ENCODE peak calls at places on chromosomes 6 and 20, in seven cellular contexts. V is tibial nerve, H is body of pancreas, D is AG04450, Y is stomach, Z is fibroblast of lung, U is uterus. G is an unnamed sample.
A peak's percentile ranks its signal among the peaks of the same experiment; 100 is the strongest.

GRCh38 chr6:21745543-21746337 is 152.2 kb downstream of the SOX4 start:
- DNase-seq in H (no peak), V (no peak), Y (no peak), U (no peak), D (no peak), Z (no peak), G (no peak)

GRCh38 chr6:36290668-36291620 is 21.1 kb downstream of the PNPLA1 start:
- DNase-seq in Z (peak; percentile 54), H (no peak), Y (no peak), D (no peak), V (no peak), U (no peak), G (peak; percentile 41)

GRCh38 chr6:66638099-66638498 is 931.1 kb upstream of the EYS start:
- DNase-seq in V (no peak), Y (no peak), U (no peak), H (no peak), D (no peak), Z (no peak), G (no peak)

GRCh38 chr6:121365499-121366183 is 31.4 kb upstream of the TBC1D32 start:
- DNase-seq in Y (no peak), H (no peak), V (no peak), U (no peak), Z (no peak), D (no peak), G (no peak)

GRCh38 chr6:12578751-12579150 is 137.8 kb upstream of the PHACTR1 start:
- DNase-seq in H (no peak), D (no peak), U (no peak), Y (no peak), V (no peak), Z (no peak), G (peak; percentile 82)

GRCh38 chr6:19999319-20000191 is 162.4 kb downstream of the ID4 start:
- DNase-seq in V (no peak), Z (no peak), H (no peak), D (no peak), U (no peak), Y (no peak), G (peak; percentile 4)

GRCh38 chr6:133697666-133698065 is 191.2 kb upstream of the TCF21 start:
- DNase-seq in U (no peak), D (no peak), Z (peak; percentile 56), H (no peak), V (no peak), Y (no peak), G (no peak)

GRCh38 chr6:157034433-157035230 is 257.5 kb downstream of the ARID1B start:
- DNase-seq in U (no peak), H (no peak), Y (no peak), V (no peak), Z (peak; percentile 81), D (no peak), G (peak; percentile 68)

GRCh38 chr6:6629416-6629815 is 40.9 kb downstream of the LY86 start:
- DNase-seq in Z (no peak), D (no peak), U (no peak), H (no peak), Y (no peak), V (no peak), G (no peak)

GRCh38 chr20:6265204-6265904 is 142.5 kb upstream of the FERMT1 start:
- DNase-seq in H (no peak), U (no peak), Z (peak; percentile 89), V (no peak), D (peak; percentile 38), Y (no peak), G (peak; percentile 59)

GRCh38 chr6:111832833-111833418 is 40.3 kb downstream of the FYN start:
- DNase-seq in Y (no peak), D (no peak), V (no peak), Z (no peak), U (no peak), H (no peak), G (no peak)

GRCh38 chr20:10463622-10464021 is 28.5 kb downstream of the SLX4IP start:
- DNase-seq in Z (no peak), H (no peak), Y (no peak), U (no peak), V (no peak), D (no peak), G (no peak)

GRCh38 chr20:35560105-35560511 is 18.2 kb downstream of the ERGIC3 start:
- DNase-seq in D (no peak), V (no peak), U (no peak), H (no peak), Y (peak; percentile 66), Z (no peak), G (no peak)

GRCh38 chr6:14709900-14710299 is 536.0 kb upstream of the JARID2 start:
- DNase-seq in V (no peak), U (no peak), Y (no peak), D (no peak), Z (no peak), H (no peak), G (no peak)

GRCh38 chr6:88157106-88157505 is 9.0 kb downstream of the CNR1 start:
- DNase-seq in V (no peak), Y (no peak), U (no peak), D (no peak), H (no peak), Z (no peak), G (no peak)

GRCh38 chr6:33843086-33843695 is 39.4 kb upstream of the MLN start:
- DNase-seq in Z (no peak), Y (no peak), D (no peak), V (no peak), H (no peak), U (peak; percentile 45), G (no peak)

GRCh38 chr6:35343092-35343834 is 905 bp downstream of the PPARD start:
- DNase-seq in D (no peak), Y (peak; percentile 43), H (peak; percentile 23), Z (peak; percentile 38), U (peak; percentile 45), V (no peak), G (no peak)

GRCh38 chr20:61877776-61878477 is 187.8 kb downstream of the TAF4 start:
- DNase-seq in H (no peak), V (no peak), Z (no peak), Y (no peak), U (no peak), D (no peak), G (no peak)
- H3K27ac ChIP-seq in H (no peak overlapping the region), V (no peak overlapping the region), Z (no peak overlapping the region), Y (no peak overlapping the region), U (no peak overlapping the region), D (no peak overlapping the region), G (no peak overlapping the region)

GRCh38 chr20:25219365-25219764 is 23.9 kb downstream of the ENTPD6 start:
- DNase-seq in V (no peak), U (peak; percentile 4), Z (no peak), H (no peak), Y (no peak), D (no peak), G (no peak)

GRCh38 chr20:25217161-25218108 is 21.9 kb downstream of the ENTPD6 start:
- DNase-seq in D (no peak), Z (no peak), H (no peak), Y (no peak), U (peak; percentile 9), V (no peak), G (no peak)

GRCh38 chr20:25216199-25216945 is 20.9 kb downstream of the ENTPD6 start:
- DNase-seq in H (no peak), V (no peak), Y (peak; percentile 16), D (no peak), Z (no peak), U (peak; percentile 9), G (no peak)

GRCh38 chr20:25218492-25218891 is 23.0 kb downstream of the ENTPD6 start:
- DNase-seq in Y (peak; percentile 17), D (no peak), H (no peak), Z (no peak), V (no peak), U (peak; percentile 13), G (no peak)

GRCh38 chr20:25218109-25218486 is 22.6 kb downstream of the ENTPD6 start:
- DNase-seq in U (peak; percentile 4), V (no peak), Y (no peak), Z (no peak), D (no peak), H (no peak), G (no peak)
- TF ChIP-seq CTCF in U (no peak), V (no peak), Y (no peak), Z (no peak), D (no peak), H (no peak), G (no peak)

GRCh38 chr6:42519779-42520178 is 44.0 kb upstream of the UBR2 start:
- DNase-seq in Y (no peak), U (no peak), H (no peak), D (no peak), Z (no peak), V (no peak), G (no peak)
- H3K27ac ChIP-seq in Y (no peak overlapping the region), U (no peak overlapping the region), H (no peak overlapping the region), D (no peak overlapping the region), Z (no peak overlapping the region), V (no peak overlapping the region), G (no peak overlapping the region)

DNA sequence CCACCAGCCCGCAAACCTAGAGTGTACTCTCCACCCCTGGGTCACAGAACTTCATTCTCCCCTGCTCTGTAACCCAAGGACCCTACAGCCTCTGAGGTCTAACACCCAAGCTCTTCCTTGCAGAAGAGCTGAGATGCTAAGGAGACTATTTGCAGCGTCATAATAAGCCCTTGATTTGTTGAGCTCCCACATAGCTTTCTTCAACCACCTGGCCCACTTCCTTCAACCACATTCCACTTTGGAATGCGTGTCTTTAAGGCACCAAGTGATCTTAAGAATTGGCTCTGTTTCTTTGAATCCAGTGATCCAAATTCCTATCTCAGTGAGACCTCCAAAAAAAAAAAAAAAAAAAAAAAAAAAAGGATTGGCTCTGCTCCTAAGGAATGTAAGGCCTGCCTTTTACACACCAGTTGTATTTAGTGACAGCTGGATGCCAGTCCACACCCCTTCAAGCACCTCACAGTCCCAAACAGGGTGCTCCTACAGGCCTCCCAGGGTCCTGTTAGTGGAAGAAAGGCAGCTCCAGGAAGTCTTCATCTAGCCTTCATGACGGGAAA is 106.2 kb downstream of the UBE3D start:
- DNase-seq in Z (peak; percentile 11), U (no peak), H (no peak), V (no peak), D (peak; percentile 58), Y (no peak), G (no peak)
- TF ChIP-seq CTCF in Z (no peak), U (no peak), H (no peak), V (no peak), D (no peak), Y (no peak), G (no peak)

DNA sequence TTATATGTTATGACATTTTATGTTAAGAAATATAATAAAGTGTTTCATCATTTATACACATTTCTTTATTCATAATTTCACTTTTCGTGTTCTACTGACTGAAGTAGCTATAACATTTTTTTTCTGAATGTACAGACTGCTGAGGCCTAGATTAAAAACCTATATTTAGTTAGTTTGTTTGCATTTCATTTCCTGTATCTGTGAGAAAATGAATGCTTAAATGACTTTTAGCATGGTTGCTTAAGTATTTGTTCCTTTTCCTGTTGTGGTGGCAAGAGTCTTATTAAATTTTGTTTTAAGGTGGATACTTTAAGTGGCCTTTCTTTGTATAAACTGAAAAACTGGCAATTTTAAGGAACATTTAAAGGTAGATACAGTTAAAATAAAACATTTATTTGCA is 779.7 kb upstream of the MAN1A1 start:
- DNase-seq in Y (no peak), Z (no peak), U (no peak), D (no peak), H (no peak), V (no peak), G (no peak)
- H3K27ac ChIP-seq in Y (no peak overlapping the region), Z (no peak overlapping the region), U (no peak overlapping the region), D (no peak overlapping the region), H (no peak overlapping the region), V (no peak overlapping the region), G (no peak overlapping the region)

G was measured in RWPE1.